ENCODE peak calls at places on chromosomes 2 and 18, in six cellular contexts. O is breast epithelium; N is uterus; W is neural progenitor cell; C is CD4-positive, alpha-beta T cell; I is A549. R is an unnamed sample.

GRCh38 chr18:54712315-54712714 is 116.0 kb upstream of the RAB27B start:
- DNase-seq in O (no peak), N (no peak), W (no peak), C (no peak), I (no peak), R (peak)

GRCh38 chr2:134468776-134469175 is 214.9 kb downstream of the MGAT5 start:
- DNase-seq in O (no peak), N (no peak), W (no peak), C (no peak), I (no peak), R (no peak)

GRCh38 chr2:223626713-223627112 is 24.6 kb upstream of the SCG2 start:
- DNase-seq in O (no peak), N (no peak), W (no peak), C (no peak), I (no peak), R (no peak)

GRCh38 chr2:44388877-44389276 is 27.1 kb downstream of the CAMKMT start:
- DNase-seq in O (no peak), N (no peak), W (no peak), C (no peak), I (no peak), R (no peak)

GRCh38 chr2:30421551-30422436 is 25.3 kb upstream of the LCLAT1 start:
- DNase-seq in O (no peak), N (no peak), W (peak), C (no peak), I (no peak), R (no peak)

GRCh38 chr18:75083131-75083530 is 125.8 kb downstream of the PTGR3 start:
- DNase-seq in O (no peak), N (no peak), W (no peak), C (no peak), I (no peak), R (no peak)

GRCh38 chr2:8663997-8664396 is 17.9 kb upstream of the ID2 start:
- DNase-seq in O (no peak), N (no peak), W (no peak), C (no peak), I (no peak), R (no peak)

GRCh38 chr2:204972161-204972560 is 426.9 kb downstream of the PARD3B start:
- DNase-seq in O (no peak), N (no peak), W (no peak), C (no peak), I (no peak), R (no peak)

GRCh38 chr2:172105715-172106124 is 3.0 kb upstream of the DLX2 start:
- DNase-seq in O (no peak), N (no peak), W (peak), C (no peak), I (no peak), R (no peak)

GRCh38 chr2:215746507-215747243 is 266.7 kb downstream of the MREG start:
- DNase-seq in O (no peak), N (no peak), W (no peak), C (no peak), I (no peak), R (no peak)
- H3K27ac ChIP-seq in O (no peak), N (no peak), W (no peak), C (no peak), I (peak), R (no peak)

GRCh38 chr2:232981767-232982360 is 31.2 kb downstream of the NGEF start:
- DNase-seq in O (no peak), N (no peak), W (no peak), C (no peak), I (no peak), R (no peak)
- TF ChIP-seq CTCF in O (no peak), N (no peak), W (no peak), C (no peak), I (no peak), R (no peak)

GRCh38 chr2:199680482-199680881 is 170.5 kb downstream of the FTCDNL1 start:
- DNase-seq in O (no peak), N (no peak), W (no peak), C (no peak), I (no peak), R (no peak)

GRCh38 chr2:199685669-199686068 is 165.3 kb downstream of the FTCDNL1 start:
- DNase-seq in O (no peak), N (no peak), W (no peak), C (no peak), I (no peak), R (no peak)

GRCh38 chr2:199684168-199684567 is 166.8 kb downstream of the FTCDNL1 start:
- DNase-seq in O (no peak), N (no peak), W (no peak), C (no peak), I (no peak), R (no peak)

GRCh38 chr2:199682001-199682400 is 169.0 kb downstream of the FTCDNL1 start:
- DNase-seq in O (no peak), N (no peak), W (no peak), C (no peak), I (no peak), R (no peak)

DNA sequence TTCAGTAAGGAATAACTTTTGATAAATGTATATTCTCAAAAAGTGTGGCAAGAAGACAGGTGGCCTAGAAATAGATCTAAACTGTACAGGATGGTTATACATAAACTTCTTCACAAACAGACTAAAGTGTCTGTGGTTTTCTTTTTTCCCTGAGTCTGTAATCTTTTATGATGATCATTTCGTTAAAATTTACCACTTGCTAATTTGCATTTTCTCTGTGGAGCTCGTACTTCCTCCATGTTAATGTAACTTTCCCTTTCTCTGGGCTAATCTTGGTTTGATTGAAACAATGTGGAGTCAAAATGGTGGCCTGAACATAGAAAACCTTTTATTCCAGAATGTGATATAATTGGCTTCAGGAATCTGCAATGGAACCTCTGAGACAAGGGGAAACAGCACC is 166.2 kb downstream of the FTCDNL1 start:
- DNase-seq in O (no peak), N (no peak), W (no peak), C (no peak), I (no peak), R (no peak)
- H3K27ac ChIP-seq in O (no peak), N (no peak), W (no peak), C (no peak), I (no peak), R (no peak)

DNA sequence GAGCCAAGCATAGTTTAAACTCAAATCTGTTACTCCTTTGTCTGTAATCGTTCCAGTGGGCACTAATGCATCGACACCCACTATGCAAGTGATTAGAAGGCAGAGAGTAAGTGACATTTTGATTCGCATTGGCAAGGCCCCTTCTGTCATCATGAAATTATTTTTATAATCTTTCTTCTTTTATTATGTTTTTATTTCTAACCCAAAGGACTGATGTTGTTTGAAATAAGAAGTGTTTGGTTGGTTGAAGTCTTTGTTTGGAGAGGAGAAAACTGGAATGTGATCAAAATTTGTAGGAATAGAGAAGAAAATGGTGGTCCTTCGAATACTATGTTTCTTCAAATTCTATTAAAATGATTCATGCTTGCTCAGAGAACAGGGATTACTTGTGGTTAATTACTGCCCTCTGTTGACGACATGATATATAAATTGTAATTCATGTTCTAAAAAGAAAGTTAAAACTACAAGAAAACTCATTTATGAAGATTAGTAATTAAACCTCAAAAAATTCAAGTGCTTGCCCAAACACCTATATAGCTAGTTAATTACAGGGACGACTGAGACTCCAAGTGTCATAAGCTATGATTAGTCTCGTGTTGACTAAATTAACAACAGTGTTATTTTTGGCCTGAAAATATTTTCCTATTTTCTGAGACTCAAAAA is 26.4 kb upstream of the TFPI start:
- DNase-seq in O (no peak), N (no peak), W (peak), C (no peak), I (peak), R (peak)
- TF ChIP-seq CTCF in O (peak), N (no peak), W (peak), C (no peak), I (peak), R (no peak)

GRCh38 chr2:10300997-10301945 is 1.4 kb upstream of the HPCAL1 start:
- DNase-seq in O (no peak), N (no peak), W (no peak), C (no peak), I (no peak), R (no peak)

GRCh38 chr2:10303634-10304378 is 1.1 kb downstream of the HPCAL1 start:
- DNase-seq in O (no peak), N (peak), W (peak), C (peak), I (no peak), R (peak)

GRCh38 chr2:10303174-10303633 is 500 bp downstream of the HPCAL1 start:
- DNase-seq in O (no peak), N (peak), W (peak), C (no peak), I (no peak), R (no peak)

GRCh38 chr2:10301946-10302478 is 692 bp upstream of the HPCAL1 start:
- DNase-seq in O (no peak), N (peak), W (peak), C (no peak), I (no peak), R (no peak)

DNA sequence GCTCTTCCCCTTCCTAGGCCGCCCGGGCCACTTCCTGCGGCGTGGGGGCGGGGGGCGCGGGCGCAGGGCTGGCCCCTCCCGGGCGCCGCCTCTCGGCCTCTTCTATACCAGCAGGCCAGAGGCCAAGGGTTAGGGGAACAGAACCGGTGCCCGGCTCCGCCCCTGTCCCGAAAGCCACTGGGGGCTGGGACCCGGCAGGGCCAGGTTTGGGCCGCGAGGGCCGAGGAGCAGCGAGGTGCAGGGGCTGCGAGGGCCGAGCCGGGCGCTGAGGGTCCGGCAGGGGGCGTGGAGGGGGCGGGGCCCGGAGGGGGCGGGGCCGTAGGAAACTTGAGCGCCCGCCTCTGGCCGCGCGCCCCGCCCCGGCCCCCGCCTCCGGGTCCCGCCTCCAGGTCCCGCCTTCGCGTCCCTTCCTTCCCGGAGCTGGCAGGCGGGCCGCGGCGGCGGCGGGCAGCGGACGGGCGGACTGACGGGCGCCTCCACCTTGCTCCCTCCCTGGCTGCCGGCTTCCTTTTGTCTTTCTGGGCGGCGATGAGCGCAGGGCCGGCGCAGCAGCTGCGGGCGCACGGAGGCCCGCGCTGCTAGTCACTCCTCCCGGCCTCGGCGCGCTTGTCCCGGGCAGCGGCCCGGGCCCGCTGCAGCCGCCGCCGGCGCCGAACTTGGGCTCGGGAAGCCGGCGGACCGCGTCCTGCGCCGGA is at the start of gene HPCAL1:
- DNase-seq in O (peak), N (peak), W (peak), C (peak), I (peak), R (peak)
- H3K27ac ChIP-seq in O (peak), N (peak), W (no peak), C (peak), I (peak), R (peak)

GRCh38 chr2:184504252-184504651 is 94.1 kb upstream of the ZNF804A start:
- DNase-seq in O (no peak), N (no peak), W (no peak), C (no peak), I (no peak), R (no peak)
- TF ChIP-seq CTCF in O (no peak), N (no peak), W (no peak), C (no peak), I (no peak), R (no peak)

GRCh38 chr2:180761224-180761623 is 219.2 kb upstream of the UBE2E3 start:
- DNase-seq in O (no peak), N (no peak), W (no peak), C (no peak), I (no peak), R (no peak)

GRCh38 chr2:180759631-180760030 is 220.8 kb upstream of the UBE2E3 start:
- DNase-seq in O (no peak), N (no peak), W (no peak), C (no peak), I (no peak), R (no peak)

DNA sequence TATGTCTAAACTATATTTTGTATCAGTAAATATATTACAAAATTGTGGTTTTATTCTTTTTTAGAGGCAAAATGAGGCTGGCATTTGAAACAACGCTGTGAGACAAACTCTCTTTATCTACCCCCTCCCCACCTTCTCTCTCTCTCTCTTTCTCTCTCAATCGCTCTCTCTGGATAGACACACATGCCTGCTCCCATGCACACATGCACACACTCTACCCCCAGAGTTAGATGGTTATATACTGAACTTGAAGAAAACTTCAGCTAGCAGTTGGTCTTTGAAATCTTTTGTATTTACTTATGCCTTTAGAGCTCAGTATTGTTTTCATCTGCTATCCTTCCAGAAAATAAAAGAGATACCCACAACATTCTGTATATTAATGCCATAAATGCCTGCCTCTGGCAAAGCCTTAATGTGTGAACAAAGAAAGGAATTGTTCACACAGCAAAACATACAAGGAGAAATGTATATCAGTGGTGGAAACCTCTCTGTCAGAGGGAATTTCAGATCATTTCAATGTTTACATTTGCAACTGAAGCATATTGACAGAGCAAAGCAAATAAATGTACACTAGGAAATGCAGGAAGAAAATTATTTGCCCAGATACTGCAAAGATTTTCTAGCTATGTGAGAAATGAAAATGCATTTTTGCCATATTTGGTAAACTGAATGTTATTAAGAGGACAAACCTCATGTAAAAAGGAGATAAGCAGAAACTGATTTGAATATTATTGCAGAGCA is 217.0 kb upstream of the UBE2E3 start:
- DNase-seq in O (no peak), N (no peak), W (no peak), C (no peak), I (no peak), R (no peak)
- H3K27ac ChIP-seq in O (no peak), N (no peak), W (no peak), C (no peak), I (peak), R (no peak)

GRCh38 chr2:898319-898718 is 52.3 kb upstream of the SNTG2 start:
- DNase-seq in O (no peak), N (no peak), W (peak), C (no peak), I (no peak), R (no peak)
- TF ChIP-seq CTCF in O (peak), N (no peak), W (peak), C (no peak), I (no peak), R (no peak)